ENCODE peak calls at places on chromosome 5, in seven cellular contexts. E is H1, T is K562, K is SK-N-SH, Y is HCT116, X is HepG2, S is GM12878. G is an unnamed sample.
A peak's percentile ranks its signal among the peaks of the same experiment; 100 is the strongest.

GRCh38 chr5:107011530-107012115 is 659.1 kb downstream of the EFNA5 start:
- DNase-seq in E (no peak), T (no peak), K (no peak), Y (no peak), X (no peak), S (no peak), G (no peak)

GRCh38 chr5:157252741-157253465 is 13.0 kb upstream of the CYFIP2 start:
- DNase-seq in E (no peak), T (no peak), K (peak; percentile 33), Y (no peak), X (no peak), S (peak; percentile 79), G (no peak)

GRCh38 chr5:151696470-151697061 is 9.9 kb upstream of the SPARC start:
- DNase-seq in E (peak; percentile 60), T (no peak), K (no peak), Y (no peak), X (no peak), S (no peak), G (no peak)

GRCh38 chr5:142748568-142749249 is 21.5 kb upstream of the ARHGAP26 start:
- DNase-seq in E (peak; percentile 66), T (no peak), K (peak; percentile 16), Y (no peak), X (peak; percentile 42), S (no peak), G (no peak)

GRCh38 chr5:65081071-65081470 is 312.3 kb downstream of the CWC27 start:
- DNase-seq in E (no peak), T (no peak), K (no peak), Y (no peak), X (no peak), S (no peak), G (no peak)

GRCh38 chr5:1793301-1793740 is 6.3 kb downstream of the MRPL36 start:
- DNase-seq in E (no peak), T (no peak), K (no peak), Y (no peak), X (no peak), S (no peak), G (no peak)

GRCh38 chr5:67287795-67288194 is 91.2 kb upstream of the CD180 start:
- DNase-seq in E (no peak), T (no peak), K (no peak), Y (no peak), X (no peak), S (no peak), G (no peak)

GRCh38 chr5:111755942-111756353 is 1.0 kb downstream of the NREP start:
- DNase-seq in E (no peak), T (no peak), K (peak; percentile 30), Y (no peak), X (no peak), S (no peak), G (no peak)

GRCh38 chr5:119745976-119746375 is 116.6 kb downstream of the FAM170A start:
- DNase-seq in E (no peak), T (no peak), K (no peak), Y (no peak), X (no peak), S (no peak), G (no peak)

GRCh38 chr5:9523090-9523813 is 22.6 kb downstream of the SEMA5A start:
- DNase-seq in E (no peak), T (no peak), K (no peak), Y (no peak), X (no peak), S (no peak), G (no peak)

GRCh38 chr5:22965960-22966359 is 112.8 kb upstream of the CDH12 start:
- DNase-seq in E (no peak), T (no peak), K (no peak), Y (no peak), X (no peak), S (peak; percentile 5), G (no peak)

GRCh38 chr5:140175367-140176027 is 509 bp downstream of the CYSTM1 start:
- DNase-seq in E (no peak), T (peak; percentile 74), K (peak; percentile 83), Y (no peak), X (peak; percentile 52), S (no peak), G (peak; percentile 73)

GRCh38 chr5:121273818-121274433 is 577.8 kb upstream of the FTMT start:
- DNase-seq in E (no peak), T (peak; percentile 9), K (no peak), Y (peak; percentile 74), X (peak; percentile 53), S (no peak), G (no peak)

GRCh38 chr5:71732011-71732410 is 12.9 kb downstream of the CARTPT start:
- DNase-seq in E (no peak), T (no peak), K (no peak), Y (no peak), X (no peak), S (no peak), G (no peak)

GRCh38 chr5:142016576-142016975 is 3.7 kb upstream of the GNPDA1 start:
- DNase-seq in E (no peak), T (no peak), K (no peak), Y (no peak), X (no peak), S (no peak), G (no peak)

GRCh38 chr5:65034029-65034781 is 265.5 kb downstream of the CWC27 start:
- DNase-seq in E (no peak), T (no peak), K (no peak), Y (no peak), X (peak; percentile 22), S (no peak), G (no peak)

GRCh38 chr5:141692919-141693848 is 11.2 kb upstream of the ARAP3 start:
- DNase-seq in E (no peak), T (peak; percentile 41), K (no peak), Y (no peak), X (no peak), S (no peak), G (no peak)

GRCh38 chr5:7856855-7857254 is 5.9 kb upstream of the CFAP90 start:
- DNase-seq in E (peak; percentile 56), T (peak; percentile 34), K (peak; percentile 65), Y (peak; percentile 15), X (peak; percentile 38), S (no peak), G (no peak)

GRCh38 chr5:96114736-96115466 is 153.2 kb upstream of the ELL2 start:
- DNase-seq in E (no peak), T (no peak), K (no peak), Y (no peak), X (no peak), S (no peak), G (no peak)

GRCh38 chr5:1522601-1523479 is 920 bp downstream of the LPCAT1 start:
- DNase-seq in E (peak; percentile 53), T (peak; percentile 61), K (peak; percentile 74), Y (no peak), X (no peak), S (no peak), G (peak; percentile 32)

GRCh38 chr5:123449424-123449823 is 26.2 kb upstream of the CEP120 start:
- DNase-seq in E (no peak), T (no peak), K (no peak), Y (no peak), X (no peak), S (no peak), G (no peak)

GRCh38 chr5:134463991-134464760 is 52.5 kb upstream of the CDKN2AIPNL start:
- DNase-seq in E (no peak), T (no peak), K (no peak), Y (no peak), X (no peak), S (no peak), G (no peak)

GRCh38 chr5:131758520-131758900 is 38.3 kb downstream of the FNIP1 start:
- DNase-seq in E (no peak), T (no peak), K (no peak), Y (no peak), X (no peak), S (no peak), G (no peak)

GRCh38 chr5:112878760-112879159 is 17.7 kb downstream of the SRP19 start:
- DNase-seq in E (no peak), T (peak; percentile 29), K (no peak), Y (peak; percentile 19), X (no peak), S (no peak), G (no peak)

GRCh38 chr5:171369056-171369455 is 18.6 kb upstream of the NPM1 start:
- DNase-seq in E (no peak), T (no peak), K (no peak), Y (no peak), X (no peak), S (no peak), G (no peak)

GRCh38 chr5:171369898-171370297 is 17.8 kb upstream of the NPM1 start:
- DNase-seq in E (no peak), T (no peak), K (no peak), Y (no peak), X (no peak), S (no peak), G (no peak)

GRCh38 chr5:171365351-171365750 is 22.3 kb upstream of the NPM1 start:
- DNase-seq in E (peak; percentile 53), T (peak; percentile 47), K (no peak), Y (no peak), X (peak; percentile 15), S (no peak), G (no peak)

GRCh38 chr5:171366645-171367044 is 21.0 kb upstream of the NPM1 start:
- DNase-seq in E (no peak), T (no peak), K (no peak), Y (no peak), X (no peak), S (no peak), G (no peak)

GRCh38 chr5:171367424-171368370 is 20.0 kb upstream of the NPM1 start:
- DNase-seq in E (no peak), T (no peak), K (no peak), Y (no peak), X (no peak), S (no peak), G (no peak)
- TF ChIP-seq JUND in E (no peak), T (no peak), K (no peak), Y (no peak), X (no peak), S (no peak), G (no peak)

GRCh38 chr5:38757451-38758245 is 88.2 kb upstream of the OSMR start:
- DNase-seq in E (no peak), T (no peak), K (no peak), Y (no peak), X (no peak), S (no peak), G (no peak)
- TF ChIP-seq JUND in E (no peak), T (no peak), K (no peak), Y (no peak), X (no peak), S (no peak), G (no peak)

GRCh38 chr5:179198865-179199645 is 138.9 kb downstream of the ZNF354C start:
- DNase-seq in E (no peak), T (no peak), K (no peak), Y (no peak), X (no peak), S (no peak), G (no peak)
- TF ChIP-seq JUND in E (no peak), T (no peak), K (no peak), Y (no peak), X (no peak), S (no peak), G (no peak)

GRCh38 chr5:77294212-77294611 is 83.7 kb downstream of the PDE8B start:
- DNase-seq in E (no peak), T (no peak), K (no peak), Y (no peak), X (no peak), S (peak; percentile 21), G (no peak)

GRCh38 chr5:77295863-77296378 is 85.4 kb downstream of the PDE8B start:
- DNase-seq in E (no peak), T (no peak), K (no peak), Y (no peak), X (no peak), S (no peak), G (no peak)

GRCh38 chr5:77292026-77292757 is 81.7 kb downstream of the PDE8B start:
- DNase-seq in E (no peak), T (no peak), K (no peak), Y (no peak), X (no peak), S (no peak), G (no peak)
- TF ChIP-seq JUND in E (no peak), T (no peak), K (no peak), Y (no peak), X (no peak), S (no peak), G (no peak)

G was measured in T47D.